ENCODE peak calls at places on chromosome 14, in ten cellular contexts. One of them, this sample, is unnamed.

GRCh38 chr14:72675126-72675525 is 218.8 kb downstream of the DPF3 start:
- DNase-seq in AG20443: no peak
- DNase-seq in EL: no peak
- DNase-seq in T follicular helper cell: no peak
- DNase-seq in D341Med: no peak
- DNase-seq in neuronal stem cell: no peak
- DNase-seq in dorsolateral prefrontal cortex: no peak
- DNase-seq in fibroblast of the conjunctiva: no peak
- DNase-seq in dermis microvascular lymphatic vessel endothelial cell: no peak
- DNase-seq in T-helper 9 cell: no peak
- DNase-seq in this sample: no peak

GRCh38 chr14:32190713-32191112 is 11.1 kb upstream of the RNU6-7 start:
- DNase-seq in T-helper 9 cell: no peak
- DNase-seq in dermis microvascular lymphatic vessel endothelial cell: no peak
- DNase-seq in neuronal stem cell: no peak
- DNase-seq in EL: peak
- DNase-seq in D341Med: no peak
- DNase-seq in AG20443: no peak
- DNase-seq in T follicular helper cell: no peak
- DNase-seq in dorsolateral prefrontal cortex: no peak
- DNase-seq in fibroblast of the conjunctiva: no peak
- DNase-seq in this sample: no peak

GRCh38 chr14:98901511-98902205 is 370.3 kb downstream of the BCL11B start:
- DNase-seq in EL: no peak
- DNase-seq in T-helper 9 cell: no peak
- DNase-seq in AG20443: no peak
- DNase-seq in dermis microvascular lymphatic vessel endothelial cell: no peak
- DNase-seq in T follicular helper cell: no peak
- DNase-seq in neuronal stem cell: no peak
- DNase-seq in fibroblast of the conjunctiva: no peak
- DNase-seq in dorsolateral prefrontal cortex: no peak
- DNase-seq in D341Med: no peak
- DNase-seq in this sample: no peak

GRCh38 chr14:102095231-102095870 is 8.5 kb upstream of the HSP90AA1 start:
- DNase-seq in neuronal stem cell: no peak
- DNase-seq in fibroblast of the conjunctiva: no peak
- DNase-seq in AG20443: no peak
- DNase-seq in D341Med: no peak
- DNase-seq in dorsolateral prefrontal cortex: no peak
- DNase-seq in EL: peak
- DNase-seq in T-helper 9 cell: no peak
- DNase-seq in T follicular helper cell: no peak
- DNase-seq in dermis microvascular lymphatic vessel endothelial cell: no peak
- DNase-seq in this sample: no peak

GRCh38 chr14:102593841-102594170 is 1.4 kb downstream of the RCOR1 start:
- DNase-seq in AG20443: no peak
- DNase-seq in T follicular helper cell: no peak
- DNase-seq in dermis microvascular lymphatic vessel endothelial cell: no peak
- DNase-seq in dorsolateral prefrontal cortex: no peak
- DNase-seq in neuronal stem cell: no peak
- DNase-seq in T-helper 9 cell: no peak
- DNase-seq in fibroblast of the conjunctiva: no peak
- DNase-seq in D341Med: no peak
- DNase-seq in EL: no peak
- DNase-seq in this sample: no peak

GRCh38 chr14:49621114-49621881 is 699 bp downstream of the MGAT2 start:
- DNase-seq in fibroblast of the conjunctiva: no peak
- DNase-seq in dermis microvascular lymphatic vessel endothelial cell: peak
- DNase-seq in D341Med: peak
- DNase-seq in EL: peak
- DNase-seq in dorsolateral prefrontal cortex: peak
- DNase-seq in T follicular helper cell: peak
- DNase-seq in T-helper 9 cell: peak
- DNase-seq in AG20443: peak
- DNase-seq in neuronal stem cell: no peak
- DNase-seq in this sample: peak

GRCh38 chr14:105855893-105856675 is 329.7 kb downstream of the TMEM121 start:
- DNase-seq in AG20443: no peak
- DNase-seq in fibroblast of the conjunctiva: no peak
- DNase-seq in neuronal stem cell: no peak
- DNase-seq in EL: no peak
- DNase-seq in dorsolateral prefrontal cortex: no peak
- DNase-seq in dermis microvascular lymphatic vessel endothelial cell: no peak
- DNase-seq in T follicular helper cell: no peak
- DNase-seq in D341Med: peak
- DNase-seq in T-helper 9 cell: no peak
- DNase-seq in this sample: no peak

GRCh38 chr14:76811561-76811960 is 1.1 kb downstream of the ANGEL1 start:
- DNase-seq in dorsolateral prefrontal cortex: no peak
- DNase-seq in D341Med: no peak
- DNase-seq in dermis microvascular lymphatic vessel endothelial cell: peak
- DNase-seq in fibroblast of the conjunctiva: no peak
- DNase-seq in T-helper 9 cell: no peak
- DNase-seq in AG20443: no peak
- DNase-seq in neuronal stem cell: no peak
- DNase-seq in T follicular helper cell: no peak
- DNase-seq in EL: peak
- DNase-seq in this sample: no peak

GRCh38 chr14:51087024-51087423 is 7.9 kb downstream of the TRIM9 start:
- DNase-seq in neuronal stem cell: no peak
- DNase-seq in fibroblast of the conjunctiva: no peak
- DNase-seq in T follicular helper cell: no peak
- DNase-seq in AG20443: no peak
- DNase-seq in T-helper 9 cell: no peak
- DNase-seq in EL: peak
- DNase-seq in dorsolateral prefrontal cortex: no peak
- DNase-seq in D341Med: no peak
- DNase-seq in dermis microvascular lymphatic vessel endothelial cell: no peak
- DNase-seq in this sample: peak

This sample was measured in gastrocnemius medialis.